ENCODE peak calls at places on chromosomes 2 and 18, in nine cellular contexts. M is HL-60; J is WTC11; R is naive thymus-derived CD8-positive, alpha-beta T cell; E is colonic mucosa; U is epithelial cell of esophagus; S is NCI-H1105; Q is Right ventricle myocardium superior; Y is iris pigment epithelial cell. Z is an unnamed sample.
A peak's percentile ranks its signal among the peaks of the same experiment; 100 is the strongest.

GRCh38 chr2:149894760-149895159 is 307.2 kb upstream of the MMADHC start:
- DNase-seq in M (peak; percentile 59), J (no peak), R (no peak), E (no peak), U (peak; percentile 83), S (no peak), Q (no peak), Y (peak; percentile 61), Z (no peak)

GRCh38 chr18:50917021-50917420 is 38.1 kb downstream of the ME2 start:
- DNase-seq in M (no peak), J (no peak), R (no peak), E (no peak), U (no peak), S (no peak), Q (no peak), Y (peak; percentile 59), Z (no peak)

GRCh38 chr2:904243-905024 is 46.2 kb upstream of the SNTG2 start:
- DNase-seq in M (no peak), J (no peak), R (no peak), E (no peak), U (no peak), S (no peak), Q (no peak), Y (no peak), Z (no peak)

GRCh38 chr2:127014630-127015029 is 92.3 kb downstream of the BIN1 start:
- DNase-seq in M (peak; percentile 53), J (no peak), R (no peak), E (no peak), U (peak; percentile 98), S (no peak), Q (no peak), Y (peak; percentile 99), Z (peak; percentile 86)

GRCh38 chr18:57889841-57890240 is 86.7 kb upstream of the ATP8B1 start:
- DNase-seq in M (no peak), J (no peak), R (no peak), E (no peak), U (no peak), S (no peak), Q (no peak), Y (no peak), Z (no peak)

GRCh38 chr2:17373736-17374135 is 144.5 kb downstream of the RAD51AP2 start:
- DNase-seq in M (no peak), J (no peak), R (no peak), E (no peak), U (peak; percentile 33), S (no peak), Q (no peak), Y (peak; percentile 66), Z (peak; percentile 44)

GRCh38 chr18:22110482-22110924 is 58.9 kb upstream of the GATA6 start:
- DNase-seq in M (no peak), J (peak; percentile 25), R (no peak), E (no peak), U (no peak), S (no peak), Q (no peak), Y (no peak), Z (no peak)

GRCh38 chr2:73766994-73767393 is 12.9 kb downstream of the DUSP11 start:
- DNase-seq in M (no peak), J (no peak), R (no peak), E (no peak), U (no peak), S (no peak), Q (no peak), Y (no peak), Z (no peak)

GRCh38 chr18:3042337-3042736 is 29.4 kb upstream of the LPIN2 start:
- DNase-seq in M (no peak), J (no peak), R (no peak), E (no peak), U (no peak), S (no peak), Q (no peak), Y (no peak), Z (no peak)

GRCh38 chr2:63893163-63893562 is 51.5 kb downstream of the UGP2 start:
- DNase-seq in M (no peak), J (no peak), R (no peak), E (no peak), U (no peak), S (no peak), Q (no peak), Y (peak; percentile 12), Z (no peak)

GRCh38 chr18:34514957-34515356 is 195.1 kb upstream of the DTNA start:
- DNase-seq in M (no peak), J (no peak), R (no peak), E (no peak), U (peak; percentile 55), S (no peak), Q (no peak), Y (no peak), Z (no peak)

GRCh38 chr2:29326926-29327325 is 211.7 kb downstream of the CLIP4 start:
- DNase-seq in M (no peak), J (no peak), R (no peak), E (no peak), U (no peak), S (no peak), Q (no peak), Y (no peak), Z (no peak)

GRCh38 chr2:219205165-219205538 is 1.4 kb upstream of the ZFAND2B start:
- DNase-seq in M (no peak), J (no peak), R (peak; percentile 36), E (no peak), U (no peak), S (no peak), Q (no peak), Y (no peak), Z (no peak)

GRCh38 chr2:214774108-214774507 is 35.4 kb downstream of the BARD1 start:
- DNase-seq in M (no peak), J (no peak), R (no peak), E (no peak), U (peak; percentile 60), S (no peak), Q (no peak), Y (peak; percentile 72), Z (peak; percentile 28)

GRCh38 chr2:157899125-157899839 is 23.2 kb upstream of the ACVR1 start:
- DNase-seq in M (no peak), J (no peak), R (no peak), E (no peak), U (no peak), S (no peak), Q (no peak), Y (no peak), Z (no peak)

GRCh38 chr2:111122631-111123421 is 2.1 kb downstream of the BCL2L11 start:
- DNase-seq in M (no peak), J (peak; percentile 83), R (peak; percentile 62), E (peak; percentile 77), U (peak; percentile 83), S (peak; percentile 51), Q (peak; percentile 93), Y (peak; percentile 82), Z (no peak)

GRCh38 chr2:174004900-174005605 is 39.9 kb upstream of the SP3 start:
- DNase-seq in M (no peak), J (no peak), R (no peak), E (no peak), U (peak; percentile 86), S (no peak), Q (peak; percentile 61), Y (peak; percentile 86), Z (peak; percentile 56)

GRCh38 chr2:71734620-71735019 is 281.3 kb downstream of the DYSF start:
- DNase-seq in M (no peak), J (no peak), R (no peak), E (no peak), U (no peak), S (no peak), Q (no peak), Y (no peak), Z (no peak)

GRCh38 chr2:172943563-172943962 is 132.1 kb upstream of the MAP3K20 start:
- DNase-seq in M (no peak), J (no peak), R (no peak), E (no peak), U (no peak), S (no peak), Q (no peak), Y (no peak), Z (no peak)

GRCh38 chr2:142827170-142827569 is 50.3 kb upstream of the KYNU start:
- DNase-seq in M (no peak), J (no peak), R (no peak), E (no peak), U (no peak), S (no peak), Q (no peak), Y (no peak), Z (no peak)

GRCh38 chr2:223538920-223539440 is 63.2 kb downstream of the SCG2 start:
- DNase-seq in M (no peak), J (no peak), R (no peak), E (no peak), U (no peak), S (no peak), Q (no peak), Y (no peak), Z (no peak)

GRCh38 chr18:73153271-73153670 is 285.5 kb upstream of the NETO1 start:
- DNase-seq in M (no peak), J (no peak), R (no peak), E (no peak), U (peak; percentile 79), S (no peak), Q (no peak), Y (peak; percentile 3), Z (no peak)